ENCODE peak calls at places on chromosomes 3 and 15, in eight cellular contexts. Q is caudate nucleus; J is AG10803; O is T-cell; A is BE2C; P is activated CD8-positive, alpha-beta memory T cell treated with anti-CD3 and anti-CD28 coated beads, Interleukin-2, amount 50 U/mL, for 4 hours; H is A549; U is thoracic aorta. C is an unnamed sample.
A peak's percentile ranks its signal among the peaks of the same experiment; 100 is the strongest.

GRCh38 chr3:197881601-197882000 is 68.4 kb upstream of the RPL35A start:
- DNase-seq in Q (no peak), J (no peak), O (no peak), A (no peak), P (no peak), H (no peak), U (no peak), C (no peak)

GRCh38 chr3:158571969-158572765 is 1.2 kb downstream of the MLF1 start:
- DNase-seq in Q (no peak), J (no peak), O (no peak), A (no peak), P (no peak), H (no peak), U (no peak), C (no peak)

GRCh38 chr15:75842722-75843617 is at the start of gene UBE2Q2:
- DNase-seq in Q (peak; percentile 46), J (peak; percentile 68), O (peak; percentile 63), A (peak; percentile 84), P (peak; percentile 84), H (peak; percentile 88), U (no peak), C (peak; percentile 47)

GRCh38 chr15:49235446-49236207 is 65.6 kb downstream of the GALK2 start:
- DNase-seq in Q (peak; percentile 52), J (peak; percentile 92), O (peak; percentile 20), A (peak; percentile 63), P (peak; percentile 32), H (peak; percentile 56), U (no peak), C (peak; percentile 46)

GRCh38 chr3:15097889-15098288 is 1.1 kb downstream of the RBSN start:
- DNase-seq in Q (no peak), J (peak; percentile 19), O (no peak), A (no peak), P (peak; percentile 19), H (no peak), U (no peak), C (no peak)

GRCh38 chr15:74053941-74054529 is 28.3 kb downstream of the GOLGA6A start:
- DNase-seq in Q (peak; percentile 24), J (peak; percentile 95), O (peak; percentile 64), A (peak; percentile 87), P (peak; percentile 60), H (peak; percentile 56), U (no peak), C (peak; percentile 74)

GRCh38 chr3:38396239-38396638 is 49.7 kb downstream of the XYLB start:
- DNase-seq in Q (no peak), J (no peak), O (no peak), A (no peak), P (no peak), H (no peak), U (no peak), C (no peak)

GRCh38 chr3:46297658-46298423 is 55.6 kb downstream of the CCR3 start:
- DNase-seq in Q (no peak), J (no peak), O (no peak), A (no peak), P (no peak), H (no peak), U (no peak), C (no peak)

GRCh38 chr3:138197058-138197457 is 10.0 kb downstream of the ARMC8 start:
- DNase-seq in Q (no peak), J (peak; percentile 22), O (no peak), A (no peak), P (no peak), H (no peak), U (no peak), C (no peak)

GRCh38 chr3:15399970-15400369 is 27.4 kb downstream of the METTL6 start:
- DNase-seq in Q (no peak), J (no peak), O (no peak), A (no peak), P (no peak), H (no peak), U (no peak), C (no peak)

GRCh38 chr15:58734859-58735258 is 14.6 kb downstream of the ADAM10 start:
- DNase-seq in Q (no peak), J (no peak), O (no peak), A (no peak), P (no peak), H (no peak), U (no peak), C (no peak)

GRCh38 chr3:140344601-140345000 is 333.3 kb upstream of the TRIM42 start:
- DNase-seq in Q (no peak), J (no peak), O (no peak), A (no peak), P (no peak), H (no peak), U (no peak), C (no peak)

GRCh38 chr15:77622212-77622941 is 10.3 kb downstream of the LINGO1 start:
- DNase-seq in Q (no peak), J (no peak), O (no peak), A (no peak), P (no peak), H (no peak), U (no peak), C (no peak)

GRCh38 chr3:13581485-13582365 is 32.8 kb downstream of the FBLN2 start:
- DNase-seq in Q (no peak), J (peak; percentile 75), O (no peak), A (no peak), P (no peak), H (no peak), U (no peak), C (no peak)

GRCh38 chr15:61404567-61404966 is 175.5 kb upstream of the RORA start:
- DNase-seq in Q (no peak), J (no peak), O (no peak), A (no peak), P (no peak), H (peak; percentile 4), U (no peak), C (no peak)

GRCh38 chr3:42730294-42730693 is 27.7 kb upstream of the HHATL start:
- DNase-seq in Q (no peak), J (no peak), O (no peak), A (no peak), P (no peak), H (no peak), U (no peak), C (no peak)

GRCh38 chr15:50353251-50353998 is 1.6 kb downstream of the GABPB1 start:
- DNase-seq in Q (no peak), J (peak; percentile 94), O (peak; percentile 27), A (no peak), P (no peak), H (peak; percentile 17), U (no peak), C (no peak)

C was measured in CD14-positive monocyte.